ENCODE peak calls at places on chromosomes 13 and 19, in eight cellular contexts. One of them, this sample, is unnamed.

GRCh38 chr19:41860419-41861097 is 503 bp downstream of the RPS19 start:
- DNase-seq in neural progenitor cell: peak; percentile 30
- DNase-seq in endodermal cell: peak; percentile 53
- DNase-seq in PC-3: no peak
- DNase-seq in glutamatergic neuron: no peak
- DNase-seq in tibial nerve: no peak
- DNase-seq in A549: no peak
- DNase-seq in H1: no peak
- DNase-seq in this sample: no peak

GRCh38 chr13:73722120-73722519 is 412.1 kb downstream of the KLF12 start:
- DNase-seq in neural progenitor cell: no peak
- DNase-seq in glutamatergic neuron: no peak
- DNase-seq in tibial nerve: no peak
- DNase-seq in H1: no peak
- DNase-seq in endodermal cell: no peak
- DNase-seq in A549: no peak
- DNase-seq in PC-3: peak; percentile 82
- DNase-seq in this sample: peak; percentile 64

GRCh38 chr13:27203854-27204253 is 32.2 kb upstream of the USP12 start:
- DNase-seq in PC-3: peak; percentile 29
- DNase-seq in neural progenitor cell: no peak
- DNase-seq in glutamatergic neuron: no peak
- DNase-seq in endodermal cell: no peak
- DNase-seq in A549: no peak
- DNase-seq in H1: no peak
- DNase-seq in tibial nerve: peak; percentile 15
- DNase-seq in this sample: peak; percentile 44

GRCh38 chr13:35768126-35768525 is 291.6 kb upstream of the MAB21L1 start:
- DNase-seq in endodermal cell: no peak
- DNase-seq in A549: no peak
- DNase-seq in tibial nerve: no peak
- DNase-seq in neural progenitor cell: no peak
- DNase-seq in PC-3: no peak
- DNase-seq in H1: no peak
- DNase-seq in glutamatergic neuron: no peak
- DNase-seq in this sample: no peak

GRCh38 chr13:76600086-76600485 is 286.1 kb downstream of the KCTD12 start:
- DNase-seq in PC-3: no peak
- DNase-seq in glutamatergic neuron: no peak
- DNase-seq in H1: no peak
- DNase-seq in A549: no peak
- DNase-seq in tibial nerve: peak; percentile 45
- DNase-seq in neural progenitor cell: no peak
- DNase-seq in endodermal cell: no peak
- DNase-seq in this sample: peak; percentile 17

GRCh38 chr19:54792814-54793213 is 10.6 kb upstream of the KIR2DL4 start:
- DNase-seq in A549: no peak
- DNase-seq in H1: no peak
- DNase-seq in PC-3: no peak
- DNase-seq in neural progenitor cell: no peak
- DNase-seq in tibial nerve: no peak
- DNase-seq in endodermal cell: no peak
- DNase-seq in glutamatergic neuron: no peak
- DNase-seq in this sample: peak; percentile 2

GRCh38 chr19:28831464-28831863 is 381.5 kb downstream of the UQCRFS1 start:
- DNase-seq in neural progenitor cell: peak; percentile 13
- DNase-seq in tibial nerve: no peak
- DNase-seq in glutamatergic neuron: no peak
- DNase-seq in endodermal cell: peak; percentile 62
- DNase-seq in A549: no peak
- DNase-seq in H1: peak; percentile 19
- DNase-seq in PC-3: no peak
- DNase-seq in this sample: no peak

GRCh38 chr13:65085977-65086376 is 2144.2 kb downstream of the PCDH9 start:
- DNase-seq in glutamatergic neuron: no peak
- DNase-seq in PC-3: no peak
- DNase-seq in neural progenitor cell: no peak
- DNase-seq in H1: no peak
- DNase-seq in tibial nerve: no peak
- DNase-seq in A549: no peak
- DNase-seq in endodermal cell: no peak
- DNase-seq in this sample: no peak

GRCh38 chr19:6241680-6242079 is 38.1 kb downstream of the MLLT1 start:
- DNase-seq in A549: no peak
- DNase-seq in endodermal cell: no peak
- DNase-seq in neural progenitor cell: no peak
- DNase-seq in H1: no peak
- DNase-seq in PC-3: no peak
- DNase-seq in tibial nerve: peak; percentile 36
- DNase-seq in glutamatergic neuron: peak; percentile 50
- DNase-seq in this sample: no peak

GRCh38 chr19:45173816-45174215 is 4.2 kb downstream of the TRAPPC6A start:
- DNase-seq in endodermal cell: no peak
- DNase-seq in neural progenitor cell: no peak
- DNase-seq in PC-3: no peak
- DNase-seq in H1: no peak
- DNase-seq in tibial nerve: no peak
- DNase-seq in A549: no peak
- DNase-seq in glutamatergic neuron: no peak
- DNase-seq in this sample: no peak

GRCh38 chr13:29564828-29565227 is 30.7 kb downstream of the SLC7A1 start:
- DNase-seq in endodermal cell: no peak
- DNase-seq in PC-3: no peak
- DNase-seq in neural progenitor cell: no peak
- DNase-seq in tibial nerve: no peak
- DNase-seq in H1: no peak
- DNase-seq in glutamatergic neuron: no peak
- DNase-seq in A549: no peak
- DNase-seq in this sample: no peak

GRCh38 chr19:41554902-41555301 is 21.1 kb upstream of the CEACAM21 start:
- DNase-seq in PC-3: no peak
- DNase-seq in glutamatergic neuron: no peak
- DNase-seq in A549: no peak
- DNase-seq in endodermal cell: no peak
- DNase-seq in tibial nerve: no peak
- DNase-seq in neural progenitor cell: no peak
- DNase-seq in H1: no peak
- DNase-seq in this sample: no peak

GRCh38 chr19:17614476-17614875 is 59.0 kb downstream of the COLGALT1 start:
- DNase-seq in PC-3: no peak
- DNase-seq in H1: no peak
- DNase-seq in tibial nerve: no peak
- DNase-seq in neural progenitor cell: no peak
- DNase-seq in glutamatergic neuron: no peak
- DNase-seq in endodermal cell: no peak
- DNase-seq in A549: no peak
- DNase-seq in this sample: no peak

GRCh38 chr13:109381546-109382180 is 404.7 kb downstream of the IRS2 start:
- DNase-seq in PC-3: no peak
- DNase-seq in A549: no peak
- DNase-seq in glutamatergic neuron: no peak
- DNase-seq in tibial nerve: no peak
- DNase-seq in H1: no peak
- DNase-seq in endodermal cell: no peak
- DNase-seq in neural progenitor cell: no peak
- DNase-seq in this sample: peak; percentile 10

GRCh38 chr19:47766359-47766620 is 12.2 kb upstream of the SELENOW start:
- DNase-seq in PC-3: no peak
- DNase-seq in tibial nerve: no peak
- DNase-seq in endodermal cell: no peak
- DNase-seq in neural progenitor cell: no peak
- DNase-seq in glutamatergic neuron: no peak
- DNase-seq in H1: no peak
- DNase-seq in A549: no peak
- DNase-seq in this sample: no peak

GRCh38 chr19:47766670-47767069 is 11.8 kb upstream of the SELENOW start:
- DNase-seq in tibial nerve: no peak
- DNase-seq in neural progenitor cell: no peak
- DNase-seq in H1: no peak
- DNase-seq in glutamatergic neuron: no peak
- DNase-seq in endodermal cell: no peak
- DNase-seq in PC-3: no peak
- DNase-seq in A549: no peak
- DNase-seq in this sample: no peak

GRCh38 chr19:47769534-47769933 is 9.0 kb upstream of the SELENOW start:
- DNase-seq in glutamatergic neuron: no peak
- DNase-seq in H1: no peak
- DNase-seq in tibial nerve: no peak
- DNase-seq in A549: no peak
- DNase-seq in neural progenitor cell: no peak
- DNase-seq in PC-3: no peak
- DNase-seq in endodermal cell: no peak
- DNase-seq in this sample: no peak

GRCh38 chr19:47767349-47767748 is 11.2 kb upstream of the SELENOW start:
- DNase-seq in neural progenitor cell: no peak
- DNase-seq in tibial nerve: no peak
- DNase-seq in A549: no peak
- DNase-seq in PC-3: no peak
- DNase-seq in glutamatergic neuron: no peak
- DNase-seq in H1: no peak
- DNase-seq in endodermal cell: no peak
- DNase-seq in this sample: no peak

DNA sequence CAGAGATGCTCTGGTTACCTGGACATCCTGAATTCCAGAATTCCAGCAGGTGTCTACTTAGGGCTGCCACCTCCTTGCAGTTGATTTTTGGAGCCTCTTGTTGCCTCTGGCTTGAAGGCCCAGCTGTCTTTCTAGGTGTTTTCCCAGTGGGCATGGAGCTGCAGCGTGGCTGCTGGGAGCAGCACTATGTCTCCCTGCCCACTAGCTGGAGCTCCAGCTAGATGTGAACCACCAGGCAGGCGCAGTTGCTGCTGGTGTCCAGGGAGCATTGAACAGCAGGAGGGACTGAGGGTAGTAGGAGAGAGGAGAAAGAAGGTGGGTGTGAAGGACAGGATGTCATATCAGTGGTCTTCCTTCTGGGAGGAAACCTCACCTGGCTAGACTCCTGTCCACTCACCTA is 9.9 kb upstream of the SELENOW start:
- DNase-seq in H1: no peak
- DNase-seq in glutamatergic neuron: no peak
- DNase-seq in endodermal cell: peak; percentile 54
- DNase-seq in PC-3: no peak
- DNase-seq in neural progenitor cell: no peak
- DNase-seq in A549: no peak
- DNase-seq in tibial nerve: no peak
- DNase-seq in this sample: no peak
- TF ChIP-seq CTCF in H1: no peak
- TF ChIP-seq CTCF in glutamatergic neuron: no peak
- TF ChIP-seq CTCF in endodermal cell: peak; percentile 28
- TF ChIP-seq CTCF in PC-3: no peak
- TF ChIP-seq CTCF in neural progenitor cell: no peak
- TF ChIP-seq CTCF in A549: peak; percentile 8
- TF ChIP-seq CTCF in tibial nerve: no peak
- TF ChIP-seq CTCF in this sample: no peak

GRCh38 chr13:112637017-112637801 is 49.3 kb upstream of the TUBGCP3 start:
- DNase-seq in H1: no peak
- DNase-seq in glutamatergic neuron: no peak
- DNase-seq in endodermal cell: peak; percentile 64
- DNase-seq in A549: no peak
- DNase-seq in neural progenitor cell: no peak
- DNase-seq in PC-3: no peak
- DNase-seq in tibial nerve: no peak
- DNase-seq in this sample: no peak
- TF ChIP-seq CTCF in H1: peak; percentile 26
- TF ChIP-seq CTCF in glutamatergic neuron: no peak
- TF ChIP-seq CTCF in endodermal cell: peak; percentile 53
- TF ChIP-seq CTCF in A549: no peak
- TF ChIP-seq CTCF in neural progenitor cell: peak; percentile 31
- TF ChIP-seq CTCF in PC-3: no peak
- TF ChIP-seq CTCF in tibial nerve: no peak
- TF ChIP-seq CTCF in this sample: no peak

DNA sequence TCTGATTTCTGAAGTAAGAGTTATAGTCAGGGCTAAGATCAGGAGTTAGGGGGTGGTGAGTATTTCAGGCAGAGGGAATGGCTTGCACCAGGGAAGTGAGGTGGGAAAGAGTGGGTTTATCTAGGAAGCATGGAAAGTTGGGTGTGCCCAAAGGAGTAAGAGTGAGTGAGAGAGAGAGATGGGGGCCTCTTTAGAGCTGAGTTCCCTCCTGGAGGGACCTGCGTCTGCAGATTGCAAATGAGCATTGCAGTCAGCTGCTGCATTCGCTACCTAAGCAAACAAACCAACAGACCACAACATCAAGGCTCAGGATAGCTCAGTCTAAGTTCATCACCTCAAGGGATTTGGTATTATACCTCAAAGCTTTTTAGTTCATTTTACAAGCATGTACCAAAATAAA is 405.8 kb downstream of the FGF9 start:
- DNase-seq in glutamatergic neuron: no peak
- DNase-seq in H1: no peak
- DNase-seq in PC-3: no peak
- DNase-seq in endodermal cell: no peak
- DNase-seq in neural progenitor cell: no peak
- DNase-seq in A549: no peak
- DNase-seq in tibial nerve: no peak
- DNase-seq in this sample: no peak
- TF ChIP-seq CTCF in glutamatergic neuron: no peak
- TF ChIP-seq CTCF in H1: no peak
- TF ChIP-seq CTCF in PC-3: no peak
- TF ChIP-seq CTCF in endodermal cell: no peak
- TF ChIP-seq CTCF in neural progenitor cell: no peak
- TF ChIP-seq CTCF in A549: no peak
- TF ChIP-seq CTCF in tibial nerve: no peak
- TF ChIP-seq CTCF in this sample: no peak

GRCh38 chr13:39810091-39810877 is 154.8 kb downstream of the COG6 start:
- DNase-seq in neural progenitor cell: no peak
- DNase-seq in H1: no peak
- DNase-seq in A549: no peak
- DNase-seq in PC-3: peak; percentile 17
- DNase-seq in tibial nerve: no peak
- DNase-seq in endodermal cell: peak; percentile 59
- DNase-seq in glutamatergic neuron: no peak
- DNase-seq in this sample: peak; percentile 29
- TF ChIP-seq CTCF in neural progenitor cell: no peak
- TF ChIP-seq CTCF in H1: peak; percentile 42
- TF ChIP-seq CTCF in A549: no peak
- TF ChIP-seq CTCF in PC-3: peak; percentile 31
- TF ChIP-seq CTCF in tibial nerve: no peak
- TF ChIP-seq CTCF in endodermal cell: peak; percentile 56
- TF ChIP-seq CTCF in glutamatergic neuron: no peak
- TF ChIP-seq CTCF in this sample: no peak

GRCh38 chr19:47765522-47766358 is 12.8 kb upstream of the SELENOW start:
- DNase-seq in endodermal cell: peak; percentile 95
- DNase-seq in glutamatergic neuron: peak; percentile 88
- DNase-seq in tibial nerve: peak; percentile 50
- DNase-seq in neural progenitor cell: peak; percentile 78
- DNase-seq in H1: no peak
- DNase-seq in PC-3: peak; percentile 43
- DNase-seq in A549: peak; percentile 58
- DNase-seq in this sample: peak; percentile 69
- TF ChIP-seq CTCF in endodermal cell: peak; percentile 94
- TF ChIP-seq CTCF in glutamatergic neuron: peak; percentile 81
- TF ChIP-seq CTCF in tibial nerve: peak; percentile 66
- TF ChIP-seq CTCF in neural progenitor cell: peak; percentile 77
- TF ChIP-seq CTCF in H1: peak; percentile 95
- TF ChIP-seq CTCF in PC-3: peak; percentile 75
- TF ChIP-seq CTCF in A549: peak; percentile 83
- TF ChIP-seq CTCF in this sample: peak; percentile 72

This sample was measured in MCF 10A.